ENCODE peak calls at places on chromosomes 7 and 10, in nine cellular contexts. L, T, H, A, B, Q, E, V and G are unnamed samples.
A peak's percentile ranks its signal among the peaks of the same experiment; 100 is the strongest.

GRCh38 chr10:48551796-48552591 is 52.9 kb downstream of the ARHGAP22 start:
- DNase-seq in L (peak; percentile 61), T (no peak), H (no peak), A (no peak), B (peak; percentile 73), Q (peak; percentile 49), E (no peak), V (no peak), G (no peak)

GRCh38 chr7:28629216-28629848 is 217.0 kb downstream of the CREB5 start:
- DNase-seq in L (no peak), T (no peak), H (peak; percentile 70), A (peak; percentile 16), B (no peak), Q (no peak), E (no peak), V (no peak), G (no peak)

GRCh38 chr10:7153750-7154149 is 257.1 kb downstream of the SFMBT2 start:
- DNase-seq in L (no peak), T (no peak), H (no peak), A (no peak), B (no peak), Q (no peak), E (no peak), V (no peak), G (no peak)

GRCh38 chr7:50141131-50141530 is 48.1 kb upstream of the ZPBP start:
- DNase-seq in L (no peak), T (no peak), H (no peak), A (no peak), B (no peak), Q (no peak), E (no peak), V (no peak), G (no peak)

GRCh38 chr10:75957321-75957720 is 525.9 kb downstream of the LRMDA start:
- DNase-seq in L (no peak), T (no peak), H (no peak), A (no peak), B (no peak), Q (no peak), E (no peak), V (no peak), G (no peak)

GRCh38 chr10:63605568-63605967 is 84.4 kb downstream of the REEP3 start:
- DNase-seq in L (no peak), T (no peak), H (no peak), A (no peak), B (no peak), Q (no peak), E (no peak), V (no peak), G (no peak)

GRCh38 chr10:113169853-113170455 is 219.9 kb downstream of the TCF7L2 start:
- DNase-seq in L (no peak), T (no peak), H (no peak), A (no peak), B (no peak), Q (no peak), E (no peak), V (no peak), G (no peak)

GRCh38 chr10:6185039-6185716 is 17.6 kb upstream of the PFKFB3 start:
- DNase-seq in L (no peak), T (no peak), H (peak; percentile 48), A (no peak), B (no peak), Q (no peak), E (no peak), V (no peak), G (no peak)

GRCh38 chr10:128884061-128884425 is 583.0 kb upstream of the MGMT start:
- DNase-seq in L (no peak), T (no peak), H (no peak), A (no peak), B (no peak), Q (no peak), E (no peak), V (no peak), G (peak; percentile 68)

GRCh38 chr10:42645103-42645502 is 6.7 kb upstream of the ZNF33B start:
- DNase-seq in L (no peak), T (no peak), H (no peak), A (no peak), B (peak; percentile 43), Q (no peak), E (no peak), V (no peak), G (no peak)

DNA sequence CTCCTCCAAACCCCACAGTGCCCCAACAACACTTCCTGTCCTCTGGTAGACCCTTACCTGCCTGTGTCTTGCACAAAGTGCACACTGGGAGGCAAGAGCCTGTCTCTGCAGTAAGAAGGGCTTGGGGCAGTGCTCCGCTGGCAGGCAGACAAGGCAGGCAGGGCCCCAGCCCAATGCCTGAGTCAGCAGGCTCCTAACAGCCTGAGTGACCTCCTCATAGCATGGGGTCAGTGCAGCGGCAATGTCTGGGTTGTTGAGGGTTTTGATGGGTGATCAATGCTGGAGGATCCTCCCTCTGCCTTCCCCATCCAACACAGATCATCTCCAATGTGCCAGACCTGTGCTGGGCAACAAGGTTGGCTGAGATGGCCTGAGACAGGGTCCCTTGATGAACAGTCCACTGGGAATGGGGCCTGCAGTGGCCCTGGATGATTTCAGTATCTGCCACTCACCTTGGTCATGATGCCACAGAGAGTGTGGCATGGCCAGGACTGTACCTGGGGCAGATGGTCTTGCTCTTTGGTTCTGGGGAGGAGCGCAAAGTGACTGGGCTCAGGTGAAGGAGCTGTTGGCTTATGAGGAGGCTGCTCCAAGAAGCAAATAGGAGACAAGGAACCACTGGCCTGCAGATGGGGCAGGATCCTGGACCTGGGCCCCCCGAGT is 55.6 kb upstream of the CAMK2B start:
- DNase-seq in L (no peak), T (no peak), H (no peak), A (no peak), B (no peak), Q (no peak), E (peak; percentile 54), V (no peak), G (peak; percentile 83)
- TF ChIP-seq EP300 in L (no peak), T (no peak), H (no peak), A (no peak), B (no peak), Q (no peak), E (no peak), V (no peak), G (no peak)

DNA sequence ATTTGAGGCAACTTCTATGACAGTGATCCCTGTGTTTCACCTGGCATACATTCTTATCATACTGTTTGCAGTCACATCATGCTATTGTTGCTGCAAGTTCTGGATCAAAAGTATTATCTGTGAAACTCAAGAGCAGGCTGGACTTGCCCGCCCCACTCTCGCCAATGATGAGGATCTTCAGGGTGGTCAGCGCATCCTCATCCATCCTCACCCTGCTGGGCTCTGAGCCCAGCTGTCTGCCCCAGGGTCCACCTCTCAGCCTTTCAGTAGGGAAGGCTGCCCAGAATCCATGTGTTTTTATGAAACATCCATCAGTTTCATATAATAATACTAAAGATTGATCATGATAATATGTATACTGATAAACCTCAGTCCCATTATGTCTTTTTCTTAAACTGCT is 55.4 kb upstream of the KIF5B start:
- DNase-seq in L (no peak), T (no peak), H (no peak), A (no peak), B (no peak), Q (no peak), E (no peak), V (no peak), G (no peak)
- TF ChIP-seq EP300 in L (no peak), T (no peak), H (no peak), A (no peak), B (no peak), Q (no peak), E (no peak), V (no peak), G (no peak)

GRCh38 chr7:164882-165660 is 27.3 kb upstream of the FAM20C start:
- DNase-seq in L (no peak), T (peak; percentile 43), H (peak; percentile 63), A (no peak), B (no peak), Q (no peak), E (no peak), V (no peak), G (no peak)
- TF ChIP-seq EP300 in L (no peak), T (no peak), H (no peak), A (no peak), B (no peak), Q (no peak), E (no peak), V (no peak), G (no peak)

GRCh38 chr7:46461334-46461777 is 540.3 kb upstream of the IGFBP3 start:
- DNase-seq in L (no peak), T (no peak), H (no peak), A (no peak), B (peak; percentile 9), Q (no peak), E (no peak), V (no peak), G (no peak)
- TF ChIP-seq EP300 in L (no peak), T (no peak), H (no peak), A (no peak), B (no peak), Q (no peak), E (no peak), V (no peak), G (no peak)

GRCh38 chr7:80922254-80923049 is 3.6 kb upstream of the SEMA3C start:
- DNase-seq in L (no peak), T (peak; percentile 30), H (no peak), A (no peak), B (no peak), Q (no peak), E (no peak), V (no peak), G (no peak)
- TF ChIP-seq EP300 in L (no peak), T (no peak), H (no peak), A (no peak), B (no peak), Q (no peak), E (no peak), V (no peak), G (no peak)

DNA sequence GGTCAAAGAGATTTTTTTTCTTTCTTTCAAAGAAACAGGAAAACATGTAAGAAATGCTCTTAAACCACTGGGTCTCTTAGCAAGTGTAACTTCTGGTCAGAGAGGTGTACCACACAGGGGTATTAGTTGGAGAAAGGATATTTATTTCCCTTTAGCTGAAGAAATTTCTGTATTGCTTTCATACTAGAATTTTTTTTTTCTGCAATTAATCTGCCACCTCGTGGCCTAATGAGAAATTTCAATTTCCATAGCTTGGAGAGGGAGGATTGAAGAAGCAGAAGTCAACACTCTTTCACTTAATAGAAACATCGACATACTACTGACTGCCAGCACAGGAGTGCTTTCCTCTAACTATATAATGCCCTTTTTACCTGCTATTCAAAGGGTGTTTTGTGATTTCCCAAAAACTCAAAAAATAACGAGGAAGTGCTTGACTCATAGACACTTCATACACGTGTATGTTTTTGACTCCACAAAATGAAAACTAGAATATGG is 177.6 kb upstream of the NAMPT start:
- DNase-seq in L (no peak), T (no peak), H (no peak), A (no peak), B (peak; percentile 60), Q (no peak), E (no peak), V (no peak), G (no peak)
- TF ChIP-seq EP300 in L (no peak), T (no peak), H (no peak), A (no peak), B (no peak), Q (no peak), E (no peak), V (no peak), G (no peak)

DNA sequence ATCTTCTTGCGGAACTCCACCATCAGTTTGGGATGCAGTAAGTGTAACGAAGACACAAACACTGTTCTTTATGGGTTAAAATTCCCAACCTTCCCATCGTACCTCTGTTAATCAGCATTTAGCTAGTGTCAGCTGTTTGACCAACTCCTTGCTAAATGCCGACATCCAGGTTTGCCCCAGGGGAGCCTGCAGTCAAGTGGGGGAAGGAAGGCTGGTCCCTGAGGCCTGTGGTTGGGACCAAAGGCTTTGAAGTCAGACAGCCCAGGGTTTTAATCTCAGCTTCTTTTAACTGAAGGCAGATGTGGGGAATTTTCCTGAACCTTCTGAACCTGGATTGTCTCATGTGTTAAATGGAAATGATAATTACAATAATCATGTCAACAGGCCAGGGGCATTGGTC is 443.7 kb downstream of the GLRX3 start:
- DNase-seq in L (no peak), T (no peak), H (no peak), A (no peak), B (no peak), Q (no peak), E (no peak), V (no peak), G (peak; percentile 62)
- TF ChIP-seq EP300 in L (no peak), T (no peak), H (no peak), A (no peak), B (no peak), Q (no peak), E (no peak), V (no peak), G (no peak)